ENCODE peak calls at places on chromosomes 1 and 21, in nine cellular contexts. One of them, this sample, is unnamed.

GRCh38 chr21:32457360-32457840 is 44.9 kb downstream of the EVA1C start:
- DNase-seq in suprapubic skin: no peak
- DNase-seq in MCF 10A: peak; percentile 60
- DNase-seq in CD8-positive, alpha-beta T cell: no peak
- DNase-seq in left ventricle myocardium inferior: peak; percentile 43
- DNase-seq in progenitor cell of endocrine pancreas: no peak
- DNase-seq in fibroblast of lung: no peak
- DNase-seq in right atrium auricular region: no peak
- DNase-seq in IMR-90: peak; percentile 16
- DNase-seq in this sample: no peak

GRCh38 chr1:229480500-229480899 is 27.6 kb downstream of the NUP133 start:
- DNase-seq in suprapubic skin: no peak
- DNase-seq in MCF 10A: no peak
- DNase-seq in CD8-positive, alpha-beta T cell: peak; percentile 13
- DNase-seq in left ventricle myocardium inferior: no peak
- DNase-seq in progenitor cell of endocrine pancreas: no peak
- DNase-seq in fibroblast of lung: no peak
- DNase-seq in right atrium auricular region: no peak
- DNase-seq in IMR-90: no peak
- DNase-seq in this sample: no peak

GRCh38 chr1:109198043-109198695 is 15.5 kb upstream of the SARS1 start:
- DNase-seq in suprapubic skin: no peak
- DNase-seq in MCF 10A: peak; percentile 94
- DNase-seq in CD8-positive, alpha-beta T cell: no peak
- DNase-seq in left ventricle myocardium inferior: no peak
- DNase-seq in progenitor cell of endocrine pancreas: no peak
- DNase-seq in fibroblast of lung: peak; percentile 92
- DNase-seq in right atrium auricular region: peak; percentile 66
- DNase-seq in IMR-90: peak; percentile 91
- DNase-seq in this sample: no peak

GRCh38 chr1:52834798-52835197 is 7.8 kb upstream of the ZYG11A start:
- DNase-seq in suprapubic skin: no peak
- DNase-seq in MCF 10A: peak; percentile 14
- DNase-seq in CD8-positive, alpha-beta T cell: no peak
- DNase-seq in left ventricle myocardium inferior: no peak
- DNase-seq in progenitor cell of endocrine pancreas: no peak
- DNase-seq in fibroblast of lung: no peak
- DNase-seq in right atrium auricular region: no peak
- DNase-seq in IMR-90: no peak
- DNase-seq in this sample: no peak

GRCh38 chr1:25560788-25561187 is 17.4 kb downstream of the LDLRAP1 start:
- DNase-seq in suprapubic skin: no peak
- DNase-seq in MCF 10A: no peak
- DNase-seq in CD8-positive, alpha-beta T cell: no peak
- DNase-seq in left ventricle myocardium inferior: no peak
- DNase-seq in progenitor cell of endocrine pancreas: no peak
- DNase-seq in fibroblast of lung: no peak
- DNase-seq in right atrium auricular region: no peak
- DNase-seq in IMR-90: no peak
- DNase-seq in this sample: no peak

GRCh38 chr1:150564051-150564991 is 15.1 kb downstream of the MCL1 start:
- DNase-seq in suprapubic skin: no peak
- DNase-seq in MCF 10A: peak; percentile 77
- DNase-seq in CD8-positive, alpha-beta T cell: peak; percentile 46
- DNase-seq in left ventricle myocardium inferior: no peak
- DNase-seq in progenitor cell of endocrine pancreas: no peak
- DNase-seq in fibroblast of lung: no peak
- DNase-seq in right atrium auricular region: no peak
- DNase-seq in IMR-90: no peak
- DNase-seq in this sample: no peak

GRCh38 chr1:10045480-10046355 is 13.0 kb downstream of the UBE4B start:
- DNase-seq in suprapubic skin: no peak
- DNase-seq in MCF 10A: no peak
- DNase-seq in CD8-positive, alpha-beta T cell: no peak
- DNase-seq in left ventricle myocardium inferior: no peak
- DNase-seq in progenitor cell of endocrine pancreas: no peak
- DNase-seq in fibroblast of lung: peak; percentile 32
- DNase-seq in right atrium auricular region: no peak
- DNase-seq in IMR-90: peak; percentile 79
- DNase-seq in this sample: no peak

GRCh38 chr1:232477728-232478127 is 152.2 kb downstream of the SIPA1L2 start:
- DNase-seq in suprapubic skin: no peak
- DNase-seq in MCF 10A: peak; percentile 99
- DNase-seq in CD8-positive, alpha-beta T cell: no peak
- DNase-seq in left ventricle myocardium inferior: no peak
- DNase-seq in progenitor cell of endocrine pancreas: no peak
- DNase-seq in fibroblast of lung: peak; percentile 98
- DNase-seq in right atrium auricular region: peak; percentile 64
- DNase-seq in IMR-90: peak; percentile 98
- DNase-seq in this sample: no peak

GRCh38 chr1:61639218-61639617 is 85.7 kb downstream of the TM2D1 start:
- DNase-seq in suprapubic skin: no peak
- DNase-seq in MCF 10A: no peak
- DNase-seq in CD8-positive, alpha-beta T cell: no peak
- DNase-seq in left ventricle myocardium inferior: no peak
- DNase-seq in progenitor cell of endocrine pancreas: no peak
- DNase-seq in fibroblast of lung: no peak
- DNase-seq in right atrium auricular region: no peak
- DNase-seq in IMR-90: no peak
- DNase-seq in this sample: no peak

GRCh38 chr1:17486242-17486641 is 46.8 kb upstream of the RCC2 start:
- DNase-seq in suprapubic skin: no peak
- DNase-seq in MCF 10A: no peak
- DNase-seq in CD8-positive, alpha-beta T cell: no peak
- DNase-seq in left ventricle myocardium inferior: no peak
- DNase-seq in progenitor cell of endocrine pancreas: no peak
- DNase-seq in fibroblast of lung: no peak
- DNase-seq in right atrium auricular region: no peak
- DNase-seq in IMR-90: no peak
- DNase-seq in this sample: no peak

GRCh38 chr1:168408531-168409242 is 128.0 kb downstream of the TBX19 start:
- DNase-seq in suprapubic skin: no peak
- DNase-seq in MCF 10A: peak; percentile 90
- DNase-seq in CD8-positive, alpha-beta T cell: peak; percentile 68
- DNase-seq in left ventricle myocardium inferior: no peak
- DNase-seq in progenitor cell of endocrine pancreas: no peak
- DNase-seq in fibroblast of lung: peak; percentile 73
- DNase-seq in right atrium auricular region: no peak
- DNase-seq in IMR-90: peak; percentile 22
- DNase-seq in this sample: peak; percentile 37

GRCh38 chr1:245987222-245987545 is 519.9 kb downstream of the SMYD3 start:
- DNase-seq in suprapubic skin: no peak
- DNase-seq in MCF 10A: no peak
- DNase-seq in CD8-positive, alpha-beta T cell: no peak
- DNase-seq in left ventricle myocardium inferior: no peak
- DNase-seq in progenitor cell of endocrine pancreas: no peak
- DNase-seq in fibroblast of lung: no peak
- DNase-seq in right atrium auricular region: no peak
- DNase-seq in IMR-90: no peak
- DNase-seq in this sample: no peak

GRCh38 chr1:234755449-234755863 is 145.5 kb upstream of the IRF2BP2 start:
- DNase-seq in suprapubic skin: peak; percentile 91
- DNase-seq in MCF 10A: peak; percentile 93
- DNase-seq in CD8-positive, alpha-beta T cell: no peak
- DNase-seq in left ventricle myocardium inferior: peak; percentile 76
- DNase-seq in progenitor cell of endocrine pancreas: no peak
- DNase-seq in fibroblast of lung: peak; percentile 93
- DNase-seq in right atrium auricular region: peak; percentile 97
- DNase-seq in IMR-90: peak; percentile 95
- DNase-seq in this sample: no peak

GRCh38 chr1:228060458-228061190 is 21.9 kb upstream of the ARF1 start:
- DNase-seq in suprapubic skin: peak; percentile 64
- DNase-seq in MCF 10A: no peak
- DNase-seq in CD8-positive, alpha-beta T cell: no peak
- DNase-seq in left ventricle myocardium inferior: no peak
- DNase-seq in progenitor cell of endocrine pancreas: no peak
- DNase-seq in fibroblast of lung: peak; percentile 23
- DNase-seq in right atrium auricular region: no peak
- DNase-seq in IMR-90: no peak
- DNase-seq in this sample: peak; percentile 36

GRCh38 chr1:21340230-21340564 is 49.9 kb upstream of the ECE1 start:
- DNase-seq in suprapubic skin: peak; percentile 82
- DNase-seq in MCF 10A: peak; percentile 64
- DNase-seq in CD8-positive, alpha-beta T cell: no peak
- DNase-seq in left ventricle myocardium inferior: no peak
- DNase-seq in progenitor cell of endocrine pancreas: no peak
- DNase-seq in fibroblast of lung: no peak
- DNase-seq in right atrium auricular region: no peak
- DNase-seq in IMR-90: no peak
- DNase-seq in this sample: no peak

GRCh38 chr1:24311234-24311633 is 7.9 kb upstream of the GRHL3 start:
- DNase-seq in suprapubic skin: no peak
- DNase-seq in MCF 10A: no peak
- DNase-seq in CD8-positive, alpha-beta T cell: no peak
- DNase-seq in left ventricle myocardium inferior: no peak
- DNase-seq in progenitor cell of endocrine pancreas: no peak
- DNase-seq in fibroblast of lung: no peak
- DNase-seq in right atrium auricular region: no peak
- DNase-seq in IMR-90: no peak
- DNase-seq in this sample: no peak

GRCh38 chr21:18000961-18001522 is 181.9 kb upstream of the C21orf91 start:
- DNase-seq in suprapubic skin: no peak
- DNase-seq in MCF 10A: no peak
- DNase-seq in CD8-positive, alpha-beta T cell: no peak
- DNase-seq in left ventricle myocardium inferior: no peak
- DNase-seq in progenitor cell of endocrine pancreas: no peak
- DNase-seq in fibroblast of lung: no peak
- DNase-seq in right atrium auricular region: no peak
- DNase-seq in IMR-90: no peak
- DNase-seq in this sample: no peak

GRCh38 chr1:20720631-20721051 is 2.8 kb upstream of the KIF17 start:
- DNase-seq in suprapubic skin: peak; percentile 44
- DNase-seq in MCF 10A: no peak
- DNase-seq in CD8-positive, alpha-beta T cell: no peak
- DNase-seq in left ventricle myocardium inferior: peak; percentile 5
- DNase-seq in progenitor cell of endocrine pancreas: no peak
- DNase-seq in fibroblast of lung: no peak
- DNase-seq in right atrium auricular region: no peak
- DNase-seq in IMR-90: no peak
- DNase-seq in this sample: no peak

GRCh38 chr1:36354486-36354885 is 31.0 kb upstream of the EVA1B start:
- DNase-seq in suprapubic skin: no peak
- DNase-seq in MCF 10A: no peak
- DNase-seq in CD8-positive, alpha-beta T cell: no peak
- DNase-seq in left ventricle myocardium inferior: no peak
- DNase-seq in progenitor cell of endocrine pancreas: no peak
- DNase-seq in fibroblast of lung: no peak
- DNase-seq in right atrium auricular region: no peak
- DNase-seq in IMR-90: no peak
- DNase-seq in this sample: no peak

GRCh38 chr1:1597275-1597930 is 2.5 kb downstream of the FNDC10 start:
- DNase-seq in suprapubic skin: no peak
- DNase-seq in MCF 10A: no peak
- DNase-seq in CD8-positive, alpha-beta T cell: no peak
- DNase-seq in left ventricle myocardium inferior: no peak
- DNase-seq in progenitor cell of endocrine pancreas: no peak
- DNase-seq in fibroblast of lung: no peak
- DNase-seq in right atrium auricular region: no peak
- DNase-seq in IMR-90: no peak
- DNase-seq in this sample: no peak

GRCh38 chr1:175376194-175376593 is 183.6 kb upstream of the KIAA0040 start:
- DNase-seq in suprapubic skin: no peak
- DNase-seq in MCF 10A: peak; percentile 52
- DNase-seq in CD8-positive, alpha-beta T cell: no peak
- DNase-seq in left ventricle myocardium inferior: no peak
- DNase-seq in progenitor cell of endocrine pancreas: no peak
- DNase-seq in fibroblast of lung: no peak
- DNase-seq in right atrium auricular region: no peak
- DNase-seq in IMR-90: no peak
- DNase-seq in this sample: no peak
- TF ChIP-seq CTCF in suprapubic skin: no peak
- TF ChIP-seq CTCF in MCF 10A: peak; percentile 35
- TF ChIP-seq CTCF in CD8-positive, alpha-beta T cell: no peak
- TF ChIP-seq CTCF in left ventricle myocardium inferior: peak; percentile 20
- TF ChIP-seq CTCF in progenitor cell of endocrine pancreas: peak; percentile 17
- TF ChIP-seq CTCF in fibroblast of lung: no peak
- TF ChIP-seq CTCF in right atrium auricular region: no peak
- TF ChIP-seq CTCF in IMR-90: no peak
- TF ChIP-seq CTCF in this sample: peak; percentile 20

DNA sequence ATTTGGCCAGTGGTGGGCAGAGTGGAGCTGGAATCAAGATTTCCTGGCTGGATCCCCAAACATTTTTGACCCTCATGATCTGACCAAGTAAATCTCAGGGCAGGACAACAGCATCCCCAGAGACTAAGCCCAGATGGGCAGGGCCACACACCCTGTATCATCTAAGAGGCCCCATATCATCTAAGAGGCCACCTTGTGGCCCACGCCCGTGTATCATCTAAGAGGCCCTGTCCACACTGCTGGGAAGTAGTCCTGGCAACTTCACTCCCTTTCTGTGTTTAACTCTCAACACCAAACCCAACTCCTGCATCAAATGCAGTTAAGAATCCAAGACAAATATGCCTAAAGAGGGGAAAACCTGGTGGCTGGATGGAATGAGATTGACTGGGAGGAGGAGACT is 81.6 kb upstream of the SSX2IP start:
- DNase-seq in suprapubic skin: no peak
- DNase-seq in MCF 10A: no peak
- DNase-seq in CD8-positive, alpha-beta T cell: no peak
- DNase-seq in left ventricle myocardium inferior: no peak
- DNase-seq in progenitor cell of endocrine pancreas: no peak
- DNase-seq in fibroblast of lung: no peak
- DNase-seq in right atrium auricular region: no peak
- DNase-seq in IMR-90: no peak
- DNase-seq in this sample: no peak
- TF ChIP-seq CTCF in suprapubic skin: no peak
- TF ChIP-seq CTCF in MCF 10A: no peak
- TF ChIP-seq CTCF in CD8-positive, alpha-beta T cell: no peak
- TF ChIP-seq CTCF in left ventricle myocardium inferior: no peak
- TF ChIP-seq CTCF in progenitor cell of endocrine pancreas: no peak
- TF ChIP-seq CTCF in fibroblast of lung: no peak
- TF ChIP-seq CTCF in right atrium auricular region: no peak
- TF ChIP-seq CTCF in IMR-90: no peak
- TF ChIP-seq CTCF in this sample: no peak

DNA sequence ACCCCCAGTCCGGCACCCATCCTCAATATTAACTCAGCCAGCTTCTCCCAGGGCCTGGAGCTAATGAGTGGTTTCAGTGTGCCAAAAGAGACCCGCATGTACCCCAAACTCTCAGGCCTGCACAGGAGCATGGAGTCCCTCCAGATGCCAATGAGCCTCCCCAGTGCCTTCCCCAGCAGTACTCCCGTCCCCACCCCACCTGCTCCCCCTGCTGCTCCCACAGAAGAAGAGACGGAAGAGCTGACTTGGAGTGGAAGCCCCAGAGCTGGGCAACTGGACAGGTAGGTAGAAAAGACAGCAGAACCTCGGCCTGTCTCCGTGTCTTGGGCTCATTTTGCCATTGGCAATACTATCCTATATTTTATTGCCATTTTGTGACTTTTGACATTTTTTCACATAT is 45.4 kb upstream of the IPO9 start:
- DNase-seq in suprapubic skin: no peak
- DNase-seq in MCF 10A: no peak
- DNase-seq in CD8-positive, alpha-beta T cell: no peak
- DNase-seq in left ventricle myocardium inferior: no peak
- DNase-seq in progenitor cell of endocrine pancreas: no peak
- DNase-seq in fibroblast of lung: no peak
- DNase-seq in right atrium auricular region: no peak
- DNase-seq in IMR-90: no peak
- DNase-seq in this sample: no peak
- TF ChIP-seq CTCF in suprapubic skin: no peak
- TF ChIP-seq CTCF in MCF 10A: no peak
- TF ChIP-seq CTCF in CD8-positive, alpha-beta T cell: no peak
- TF ChIP-seq CTCF in left ventricle myocardium inferior: no peak
- TF ChIP-seq CTCF in progenitor cell of endocrine pancreas: no peak
- TF ChIP-seq CTCF in fibroblast of lung: no peak
- TF ChIP-seq CTCF in right atrium auricular region: no peak
- TF ChIP-seq CTCF in IMR-90: no peak
- TF ChIP-seq CTCF in this sample: no peak

GRCh38 chr1:164240081-164240480 is 318.9 kb upstream of the PBX1 start:
- DNase-seq in suprapubic skin: no peak
- DNase-seq in MCF 10A: peak; percentile 52
- DNase-seq in CD8-positive, alpha-beta T cell: no peak
- DNase-seq in left ventricle myocardium inferior: no peak
- DNase-seq in progenitor cell of endocrine pancreas: no peak
- DNase-seq in fibroblast of lung: peak; percentile 3
- DNase-seq in right atrium auricular region: no peak
- DNase-seq in IMR-90: no peak
- DNase-seq in this sample: peak; percentile 56
- TF ChIP-seq CTCF in suprapubic skin: no peak
- TF ChIP-seq CTCF in MCF 10A: peak; percentile 30
- TF ChIP-seq CTCF in CD8-positive, alpha-beta T cell: no peak
- TF ChIP-seq CTCF in left ventricle myocardium inferior: peak; percentile 52
- TF ChIP-seq CTCF in progenitor cell of endocrine pancreas: peak; percentile 44
- TF ChIP-seq CTCF in fibroblast of lung: no peak
- TF ChIP-seq CTCF in right atrium auricular region: no peak
- TF ChIP-seq CTCF in IMR-90: no peak
- TF ChIP-seq CTCF in this sample: peak; percentile 48